ENCODE peak calls at places on chromosomes 6 and 20, in four cellular contexts. One of them, this sample, is unnamed.

GRCh38 chr20:699811-700338 is 24.3 kb upstream of the SCRT2 start:
- DNase-seq in B cell: no peak
- DNase-seq in stimulated activated CD8-positive, alpha-beta memory T cell treated with anti-CD3 and anti-CD28 coated beads, Interleukin-12 subunit alpha, Interleukin-12 subunit beta, amount 100 ng/mL, for 1 hour: no peak
- DNase-seq in lower lobe of right lung: no peak
- DNase-seq in this sample: peak

GRCh38 chr6:38573800-38574395 is 65.8 kb downstream of the BTBD9 start:
- DNase-seq in B cell: no peak
- DNase-seq in stimulated activated CD8-positive, alpha-beta memory T cell treated with anti-CD3 and anti-CD28 coated beads, Interleukin-12 subunit alpha, Interleukin-12 subunit beta, amount 100 ng/mL, for 1 hour: no peak
- DNase-seq in lower lobe of right lung: no peak
- DNase-seq in this sample: no peak

GRCh38 chr20:32439132-32439829 is 81.2 kb downstream of the ASXL1 start:
- DNase-seq in B cell: no peak
- DNase-seq in stimulated activated CD8-positive, alpha-beta memory T cell treated with anti-CD3 and anti-CD28 coated beads, Interleukin-12 subunit alpha, Interleukin-12 subunit beta, amount 100 ng/mL, for 1 hour: no peak
- DNase-seq in lower lobe of right lung: no peak
- DNase-seq in this sample: no peak

GRCh38 chr6:137543114-137543513 is 48.9 kb upstream of the OLIG3 start:
- DNase-seq in B cell: no peak
- DNase-seq in stimulated activated CD8-positive, alpha-beta memory T cell treated with anti-CD3 and anti-CD28 coated beads, Interleukin-12 subunit alpha, Interleukin-12 subunit beta, amount 100 ng/mL, for 1 hour: no peak
- DNase-seq in lower lobe of right lung: no peak
- DNase-seq in this sample: no peak

GRCh38 chr6:4487538-4487937 is 288.7 kb upstream of the CDYL start:
- DNase-seq in B cell: no peak
- DNase-seq in stimulated activated CD8-positive, alpha-beta memory T cell treated with anti-CD3 and anti-CD28 coated beads, Interleukin-12 subunit alpha, Interleukin-12 subunit beta, amount 100 ng/mL, for 1 hour: no peak
- DNase-seq in lower lobe of right lung: no peak
- DNase-seq in this sample: no peak

GRCh38 chr6:162450358-162450757 is 277.2 kb downstream of the PRKN start:
- DNase-seq in B cell: no peak
- DNase-seq in stimulated activated CD8-positive, alpha-beta memory T cell treated with anti-CD3 and anti-CD28 coated beads, Interleukin-12 subunit alpha, Interleukin-12 subunit beta, amount 100 ng/mL, for 1 hour: no peak
- DNase-seq in lower lobe of right lung: no peak
- DNase-seq in this sample: no peak

GRCh38 chr6:39221746-39222641 is 7.3 kb downstream of the KCNK5 start:
- DNase-seq in B cell: no peak
- DNase-seq in stimulated activated CD8-positive, alpha-beta memory T cell treated with anti-CD3 and anti-CD28 coated beads, Interleukin-12 subunit alpha, Interleukin-12 subunit beta, amount 100 ng/mL, for 1 hour: no peak
- DNase-seq in lower lobe of right lung: no peak
- DNase-seq in this sample: no peak

GRCh38 chr6:148972481-148972880 is 225.7 kb downstream of the UST start:
- DNase-seq in B cell: peak
- DNase-seq in stimulated activated CD8-positive, alpha-beta memory T cell treated with anti-CD3 and anti-CD28 coated beads, Interleukin-12 subunit alpha, Interleukin-12 subunit beta, amount 100 ng/mL, for 1 hour: peak
- DNase-seq in lower lobe of right lung: peak
- DNase-seq in this sample: peak